ENCODE peak calls at places on chromosomes 11 and 22, in nine cellular contexts. W is neuronal stem cell; T is T-cell; J is stimulated activated CD4-positive, alpha-beta T cell treated with anti-CD3 and anti-CD28 coated beads, Interleukin-2, amount 100 ng/mL, for 48 hours; V is lung; G is astrocyte of the cerebellum; O is activated T-cell treated with anti-CD3 and anti-CD28 coated beads for 1 hour; S is CD8-positive, alpha-beta memory T cell; N is BE2C. A is an unnamed sample.

GRCh38 chr11:4071828-4072421 is 22.7 kb upstream of the RRM1 start:
- DNase-seq in W (peak), S (no peak), T (no peak), J (no peak), G (no peak), V (no peak), O (no peak), N (no peak), A (no peak)

GRCh38 chr11:120122921-120123683 is 14.8 kb downstream of the TRIM29 start:
- DNase-seq in N (no peak), O (no peak), T (no peak), W (no peak), S (no peak), V (no peak), J (no peak), G (no peak), A (no peak)

GRCh38 chr11:126345759-126346585 is 9.5 kb upstream of the ST3GAL4 start:
- DNase-seq in S (no peak), N (peak), J (no peak), O (no peak), T (no peak), V (no peak), G (no peak), W (no peak), A (no peak)

GRCh38 chr11:133956650-133957633 is at the start of gene IGSF9B:
- DNase-seq in G (peak), W (peak), J (peak), S (peak), N (peak), O (peak), V (peak), T (peak), A (peak)

GRCh38 chr11:95508219-95508880 is 277.3 kb upstream of the SESN3 start:
- DNase-seq in W (no peak), S (no peak), V (no peak), G (no peak), N (no peak), T (no peak), J (no peak), O (no peak), A (no peak)

GRCh38 chr11:61645179-61645868 is 34.9 kb upstream of the DAGLA start:
- DNase-seq in J (no peak), V (peak), T (no peak), W (no peak), O (no peak), N (no peak), G (no peak), S (no peak), A (no peak)

GRCh38 chr11:100827934-100828661 is 141.0 kb downstream of the ARHGAP42 start:
- DNase-seq in N (peak), G (peak), O (no peak), V (no peak), W (no peak), J (no peak), S (no peak), T (no peak), A (no peak)

GRCh38 chr11:118406599-118407166 is 5.3 kb downstream of the ATP5MG start:
- DNase-seq in J (no peak), S (no peak), V (no peak), G (peak), O (no peak), N (no peak), W (no peak), T (no peak), A (no peak)

GRCh38 chr22:27583930-27584329 is 217.6 kb downstream of the MN1 start:
- DNase-seq in J (no peak), W (no peak), T (no peak), G (no peak), O (no peak), S (no peak), N (no peak), V (no peak), A (no peak)

GRCh38 chr11:46050065-46050464 is 71.2 kb downstream of the PHF21A start:
- DNase-seq in T (no peak), W (peak), G (peak), J (no peak), N (no peak), O (no peak), S (no peak), V (peak), A (peak)

GRCh38 chr11:17730608-17731462 is 3.7 kb upstream of the KCNC1 start:
- DNase-seq in J (peak), S (peak), W (peak), G (peak), T (no peak), O (peak), N (peak), V (peak), A (peak)

GRCh38 chr11:123833095-123833494 is 26.9 kb upstream of the OR6M1 start:
- DNase-seq in N (no peak), O (no peak), J (no peak), V (no peak), S (no peak), G (no peak), W (no peak), T (no peak), A (no peak)

GRCh38 chr11:133906241-133906640 is 50.5 kb downstream of the IGSF9B start:
- DNase-seq in O (no peak), T (no peak), G (no peak), J (no peak), S (no peak), V (no peak), N (no peak), W (no peak), A (no peak)

GRCh38 chr11:100176456-100176855 is 510.6 kb upstream of the ARHGAP42 start:
- DNase-seq in N (no peak), O (no peak), G (no peak), W (no peak), J (no peak), S (no peak), V (no peak), T (no peak), A (no peak)

GRCh38 chr22:43267332-43267731 is 75.8 kb downstream of the SCUBE1 start:
- DNase-seq in S (no peak), G (no peak), J (no peak), N (no peak), W (no peak), V (no peak), T (no peak), O (no peak), A (no peak)

GRCh38 chr11:16804104-16804947 is 65.9 kb downstream of the C11orf58 start:
- DNase-seq in J (no peak), N (no peak), T (no peak), V (no peak), S (no peak), W (no peak), G (no peak), O (no peak), A (no peak)

GRCh38 chr11:58524232-58525036 is 16.5 kb upstream of the OR5B21 start:
- DNase-seq in N (peak), W (peak), O (peak), T (peak), V (peak), S (peak), G (peak), J (peak), A (peak)

GRCh38 chr11:15072551-15073143 is 746 bp upstream of the CALCB start:
- DNase-seq in V (no peak), O (no peak), W (no peak), S (no peak), J (no peak), T (no peak), N (no peak), G (no peak), A (no peak)

GRCh38 chr11:75796091-75796435 is 18.9 kb upstream of the UVRAG start:
- DNase-seq in O (no peak), V (no peak), S (no peak), W (no peak), J (no peak), G (no peak), T (no peak), N (no peak), A (no peak)

GRCh38 chr22:43094085-43094484 is 4.9 kb upstream of the TTLL1 start:
- DNase-seq in J (no peak), W (no peak), G (no peak), V (no peak), S (no peak), O (no peak), T (no peak), N (peak), A (no peak)

GRCh38 chr11:123202155-123202714 is 7.2 kb upstream of the CLMP start:
- DNase-seq in W (peak), N (no peak), G (no peak), S (no peak), J (no peak), V (peak), O (no peak), T (no peak), A (peak)

GRCh38 chr22:45163074-45163416 is 680 bp upstream of the NUP50 start:
- DNase-seq in W (no peak), N (peak), V (no peak), G (no peak), S (no peak), J (no peak), T (no peak), O (no peak), A (peak)

GRCh38 chr22:20937031-20937793 is 20.0 kb downstream of the CRKL start:
- DNase-seq in W (no peak), O (no peak), T (no peak), S (no peak), N (no peak), J (no peak), V (peak), G (no peak), A (no peak)

GRCh38 chr22:17706451-17706900 is 67.8 kb downstream of the BID start:
- DNase-seq in V (peak), W (no peak), O (no peak), T (no peak), S (no peak), G (peak), J (peak), N (peak), A (peak)

GRCh38 chr11:17564687-17565042 is 17.6 kb downstream of the OTOG start:
- DNase-seq in S (no peak), T (no peak), W (no peak), O (no peak), J (no peak), N (no peak), V (no peak), G (no peak), A (no peak)

GRCh38 chr22:30223303-30223702 is 23.3 kb downstream of the LIF start:
- DNase-seq in J (no peak), O (no peak), V (no peak), S (no peak), W (no peak), N (no peak), T (no peak), G (no peak), A (no peak)

GRCh38 chr22:45878051-45878764 is 98.8 kb downstream of the WNT7B start:
- DNase-seq in N (peak), T (no peak), G (no peak), S (no peak), V (no peak), J (no peak), W (no peak), O (no peak), A (peak)

GRCh38 chr11:121839821-121840220 is 276.2 kb downstream of the BLID start:
- DNase-seq in N (no peak), S (no peak), T (no peak), V (no peak), J (no peak), O (no peak), G (peak), W (no peak), A (no peak)

GRCh38 chr11:47724041-47724729 is 9.0 kb upstream of the AGBL2 start:
- DNase-seq in V (peak), S (no peak), J (no peak), O (no peak), W (no peak), T (no peak), G (peak), N (no peak), A (no peak)

GRCh38 chr22:44444341-44445306 is 53.4 kb downstream of the RTL6 start:
- DNase-seq in N (no peak), S (no peak), W (no peak), G (no peak), V (no peak), J (no peak), O (no peak), T (no peak), A (no peak)

GRCh38 chr22:42294034-42294985 is 23.9 kb upstream of the TCF20 start:
- DNase-seq in T (peak), O (peak), W (peak), S (peak), N (no peak), V (no peak), G (peak), J (no peak), A (no peak)

GRCh38 chr11:94557992-94558391 is 9.2 kb upstream of the PIWIL4 start:
- DNase-seq in T (no peak), W (no peak), N (no peak), J (no peak), V (no peak), O (no peak), S (no peak), G (no peak), A (no peak)

GRCh38 chr11:124483422-124483821 is 37.9 kb upstream of the OR8B8 start:
- DNase-seq in S (no peak), T (no peak), O (no peak), V (no peak), N (no peak), J (no peak), G (no peak), W (no peak), A (no peak)